ENCODE peak calls at places on chromosomes 3 and 15, in four cellular contexts. K is IMR-90, X is GM12878, Z is K562. R is an unnamed sample.

GRCh38 chr3:150005243-150006102 is 34.8 kb upstream of the PFN2 start:
- DNase-seq in K (peak), X (no peak), Z (no peak), R (no peak)

GRCh38 chr15:41011055-41011815 is 58.0 kb downstream of the CHAC1 start:
- DNase-seq in K (peak), X (no peak), Z (no peak), R (no peak)

GRCh38 chr3:155853214-155854146 is 747 bp downstream of the SLC33A1 start:
- DNase-seq in K (peak), X (no peak), Z (peak), R (peak)

GRCh38 chr15:93235926-93236781 is 147.1 kb upstream of the RGMA start:
- DNase-seq in K (no peak), X (no peak), Z (peak), R (no peak)

GRCh38 chr15:41499109-41499851 is 5.6 kb downstream of the ITPKA start:
- DNase-seq in K (no peak), X (no peak), Z (no peak), R (no peak)

GRCh38 chr3:195001961-195002861 is 268.7 kb downstream of the XXYLT1 start:
- DNase-seq in K (peak), X (peak), Z (peak), R (peak)

GRCh38 chr3:9255976-9256375 is 6.5 kb upstream of the SRGAP3 start:
- DNase-seq in K (no peak), X (no peak), Z (no peak), R (no peak)

GRCh38 chr3:193590088-193590856 is 2.7 kb upstream of the OPA1 start:
- DNase-seq in K (peak), X (no peak), Z (peak), R (no peak)

GRCh38 chr3:109887293-109887692 is 549.9 kb upstream of the DPPA4 start:
- DNase-seq in K (no peak), X (no peak), Z (no peak), R (no peak)

GRCh38 chr15:80480909-80481308 is 76.7 kb downstream of the ARNT2 start:
- DNase-seq in K (peak), X (no peak), Z (no peak), R (no peak)

GRCh38 chr15:70324001-70324974 is 226.6 kb upstream of the TLE3 start:
- DNase-seq in K (peak), X (no peak), Z (no peak), R (no peak)

GRCh38 chr3:5768546-5768945 is 581.0 kb downstream of the EDEM1 start:
- DNase-seq in K (no peak), X (no peak), Z (no peak), R (no peak)

GRCh38 chr3:133452603-133453313 is 52.9 kb downstream of the BFSP2 start:
- DNase-seq in K (no peak), X (no peak), Z (no peak), R (peak)

GRCh38 chr3:98778383-98778782 is 15.2 kb downstream of the ST3GAL6 start:
- DNase-seq in K (peak), X (no peak), Z (no peak), R (no peak)
- TF ChIP-seq ELK1 in K (no peak), X (no peak), Z (no peak), R (no peak)

DNA sequence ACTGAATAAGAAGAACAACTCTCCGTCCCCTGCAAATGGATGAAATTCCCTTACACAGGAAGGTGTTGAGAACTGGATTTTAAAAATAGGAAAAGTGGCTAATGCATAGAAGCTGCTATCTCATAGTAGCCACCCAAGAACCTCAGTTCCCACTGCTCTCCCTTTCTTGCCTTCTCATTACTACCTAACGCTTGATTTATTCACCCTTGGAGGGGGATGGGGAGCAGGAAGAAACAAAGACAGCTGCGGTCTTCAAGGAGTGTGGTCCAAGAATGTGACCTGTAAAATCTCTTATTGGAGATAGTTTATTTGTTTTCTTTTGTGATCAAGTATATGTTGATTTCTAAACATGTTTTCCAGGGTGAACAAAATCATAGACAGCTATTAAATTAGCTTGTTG is 274.1 kb upstream of the CTNNB1 start:
- DNase-seq in K (no peak), X (no peak), Z (no peak), R (no peak)
- TF ChIP-seq RCOR1 in K (no peak), X (no peak), Z (no peak), R (no peak)

DNA sequence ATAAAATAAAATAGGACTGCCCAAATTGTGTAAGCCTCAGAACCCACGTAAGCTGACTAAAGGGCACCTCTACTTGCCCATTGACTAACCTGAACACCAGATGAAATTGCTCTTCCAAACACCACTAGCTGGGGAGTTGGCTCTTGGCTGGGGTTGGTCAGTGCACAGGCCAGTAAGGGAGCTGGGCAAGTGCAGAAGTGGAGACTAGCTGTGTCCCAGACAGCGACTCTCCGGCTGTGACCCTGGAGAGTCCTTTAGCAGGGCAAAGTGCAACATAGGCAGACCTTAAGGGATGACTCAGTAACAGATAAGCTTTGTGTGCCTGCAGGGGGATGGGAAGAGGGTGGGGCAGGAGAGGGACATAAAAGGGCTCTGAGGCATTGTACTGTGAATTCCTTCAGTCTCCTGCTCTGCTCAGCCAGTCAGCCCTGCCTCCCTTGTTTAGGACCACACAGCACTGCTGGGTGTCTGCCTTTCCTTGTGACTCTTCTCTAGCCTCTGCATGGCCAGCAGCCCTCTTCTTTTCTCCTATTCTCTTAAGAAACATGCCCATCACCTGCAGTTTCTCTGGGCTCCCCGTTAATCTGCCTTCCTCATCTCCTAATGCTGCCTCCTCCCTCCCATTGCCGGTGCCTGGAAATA is 13.2 kb downstream of the NR1I2 start:
- DNase-seq in K (no peak), X (no peak), Z (peak), R (peak)
- TF ChIP-seq ELK1 in K (no peak), X (no peak), Z (no peak), R (no peak)

DNA sequence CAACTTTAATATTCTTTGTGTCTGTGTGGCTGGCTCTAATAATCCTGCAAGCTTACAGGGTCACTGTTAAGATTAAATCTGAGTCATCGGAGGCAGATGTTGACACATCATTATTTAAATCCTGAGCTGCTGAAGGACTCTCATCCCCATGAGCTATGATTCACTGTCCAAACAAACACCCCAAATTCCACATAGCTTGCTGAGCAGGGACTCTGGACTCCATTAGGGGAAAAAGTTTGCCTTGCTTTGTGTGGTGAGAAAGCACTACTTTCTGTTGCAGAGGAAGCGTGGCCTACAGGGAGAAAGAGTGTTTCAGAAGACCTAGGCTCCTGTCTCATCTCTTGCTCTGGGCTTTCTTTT is 213.7 kb downstream of the PDCD6IP start:
- DNase-seq in K (peak), X (no peak), Z (peak), R (peak)
- TF ChIP-seq RCOR1 in K (peak), X (no peak), Z (peak), R (no peak)

GRCh38 chr15:88194162-88194561 is 62.4 kb downstream of the NTRK3 start:
- DNase-seq in K (no peak), X (no peak), Z (no peak), R (no peak)

GRCh38 chr15:88191806-88192165 is 64.8 kb downstream of the NTRK3 start:
- DNase-seq in K (no peak), X (no peak), Z (no peak), R (no peak)

GRCh38 chr15:88196961-88197360 is 59.6 kb downstream of the NTRK3 start:
- DNase-seq in K (no peak), X (no peak), Z (no peak), R (no peak)

DNA sequence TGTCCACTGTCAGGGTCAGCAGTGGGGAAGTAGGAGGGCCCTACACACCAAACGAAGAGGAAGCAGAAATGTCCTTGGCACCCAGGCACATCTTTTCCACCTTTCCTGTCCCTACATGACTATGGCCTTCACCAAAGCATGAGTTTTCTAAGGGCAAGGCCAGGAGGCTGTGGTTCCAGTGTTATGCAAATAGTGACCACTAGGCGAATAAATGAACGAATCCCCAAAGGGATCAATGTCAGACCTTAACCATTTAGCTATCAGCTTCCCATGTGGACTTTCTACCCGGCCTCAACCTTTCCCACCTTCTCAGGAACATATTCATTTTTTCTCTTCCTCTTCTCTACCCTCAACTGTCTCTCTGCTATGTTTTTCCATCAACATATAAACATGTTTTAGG is 63.1 kb downstream of the NTRK3 start:
- DNase-seq in K (no peak), X (no peak), Z (peak), R (peak)
- TF ChIP-seq ELK1 in K (no peak), X (no peak), Z (no peak), R (no peak)